ENCODE peak calls at places on chromosomes 11 and 22, in seven cellular contexts. T is activated CD4-positive, alpha-beta T cell treated with anti-CD3 and anti-CD28 coated beads for 24 hours; P is hippocampal formation; G is left lung; X is SHP77; Y is EL; I is substantia nigra. A is an unnamed sample.

GRCh38 chr11:8357891-8358566 is 94.4 kb upstream of the LMO1 start:
- DNase-seq in T (no peak), I (no peak), P (no peak), G (no peak), Y (no peak), X (no peak), A (no peak)

GRCh38 chr22:19817561-19818263 is 37.0 kb downstream of the GNB1L start:
- DNase-seq in Y (no peak), I (no peak), T (no peak), X (no peak), G (peak), P (no peak), A (no peak)

GRCh38 chr11:106156290-106156937 is 79.0 kb downstream of the AASDHPPT start:
- DNase-seq in T (no peak), G (no peak), P (peak), X (no peak), I (no peak), Y (peak), A (peak)

GRCh38 chr11:59680287-59681154 is 11.7 kb upstream of the PATL1 start:
- DNase-seq in X (peak), G (peak), T (peak), I (peak), Y (peak), P (no peak), A (peak)

GRCh38 chr22:19066531-19067271 is 55.5 kb downstream of the DGCR2 start:
- DNase-seq in Y (peak), T (no peak), P (no peak), I (no peak), G (no peak), X (no peak), A (peak)

GRCh38 chr11:39412117-39412516 is 2047.3 kb downstream of the LRRC4C start:
- DNase-seq in T (no peak), X (no peak), G (no peak), P (peak), Y (no peak), I (no peak), A (no peak)

GRCh38 chr11:12777208-12777874 is 103.1 kb downstream of the TEAD1 start:
- DNase-seq in I (no peak), X (no peak), P (no peak), G (no peak), Y (peak), T (no peak), A (peak)

GRCh38 chr11:111386611-111387150 is 7.6 kb upstream of the POU2AF1 start:
- DNase-seq in P (no peak), Y (no peak), X (no peak), T (no peak), I (no peak), G (no peak), A (no peak)

GRCh38 chr11:9601041-9601875 is 27.8 kb downstream of the WEE1 start:
- DNase-seq in P (peak), X (no peak), T (peak), Y (peak), I (no peak), G (no peak), A (peak)

GRCh38 chr22:22886546-22886945 is 1.1 kb upstream of the IGLL5 start:
- DNase-seq in I (no peak), T (no peak), P (no peak), X (no peak), Y (no peak), G (no peak), A (no peak)

GRCh38 chr11:116509566-116509965 is 263.2 kb downstream of the BUD13 start:
- DNase-seq in P (no peak), Y (no peak), X (no peak), I (no peak), T (no peak), G (no peak), A (no peak)

GRCh38 chr11:73334244-73335203 is 26.4 kb downstream of the ARHGEF17 start:
- DNase-seq in P (no peak), I (no peak), T (no peak), Y (peak), G (peak), X (no peak), A (peak)

GRCh38 chr22:50293441-50294318 is 13.8 kb downstream of the PLXNB2 start:
- DNase-seq in I (no peak), X (no peak), Y (peak), G (peak), T (no peak), P (no peak), A (peak)

GRCh38 chr22:49427941-49428340 is 399.7 kb downstream of the BRD1 start:
- DNase-seq in Y (no peak), I (no peak), P (no peak), G (no peak), T (no peak), X (no peak), A (no peak)

GRCh38 chr11:126443120-126443519 is 87.6 kb downstream of the ST3GAL4 start:
- DNase-seq in G (no peak), Y (no peak), I (no peak), T (no peak), P (no peak), X (peak), A (no peak)

GRCh38 chr22:32444068-32444467 is 20.2 kb downstream of the BPIFC start:
- DNase-seq in I (no peak), T (no peak), X (peak), P (no peak), Y (no peak), G (no peak), A (no peak)

GRCh38 chr11:37026326-37026725 is 428.3 kb upstream of the RAG2 start:
- DNase-seq in T (no peak), X (no peak), I (no peak), P (no peak), Y (no peak), G (no peak), A (no peak)

GRCh38 chr11:13137778-13138400 is 128.8 kb downstream of the RASSF10 start:
- DNase-seq in T (no peak), X (no peak), G (no peak), I (no peak), Y (peak), P (no peak), A (peak)

GRCh38 chr22:17878970-17879369 is 104.7 kb upstream of the BID start:
- DNase-seq in I (no peak), X (no peak), P (no peak), Y (no peak), G (no peak), T (no peak), A (peak)

GRCh38 chr11:72041364-72042058 is 38.8 kb downstream of the NUMA1 start:
- DNase-seq in X (peak), Y (peak), I (peak), G (peak), P (peak), T (peak), A (peak)

GRCh38 chr11:17354070-17354924 is 2.7 kb downstream of the NCR3LG1 start:
- DNase-seq in X (peak), P (peak), I (no peak), G (peak), Y (peak), T (peak), A (peak)

GRCh38 chr22:35606916-35607315 is 10.2 kb downstream of the MB start:
- DNase-seq in X (no peak), Y (no peak), G (no peak), I (no peak), P (no peak), T (no peak), A (no peak)

GRCh38 chr11:12556788-12557384 is 117.3 kb upstream of the TEAD1 start:
- DNase-seq in P (no peak), G (peak), Y (peak), X (no peak), T (no peak), I (no peak), A (peak)

GRCh38 chr11:102453286-102453797 is 777 bp upstream of the TMEM123 start:
- DNase-seq in T (peak), I (no peak), G (no peak), P (peak), X (no peak), Y (no peak), A (no peak)

GRCh38 chr11:120786206-120786735 is 237.6 kb upstream of the TBCEL start:
- DNase-seq in I (no peak), G (no peak), T (no peak), P (no peak), Y (no peak), X (no peak), A (no peak)

GRCh38 chr11:44784784-44785183 is 58.0 kb downstream of the TSPAN18 start:
- DNase-seq in I (no peak), T (no peak), Y (no peak), X (no peak), G (no peak), P (no peak), A (no peak)

GRCh38 chr11:31800398-31801265 is 10.5 kb downstream of the PAX6 start:
- DNase-seq in G (no peak), X (no peak), T (no peak), P (no peak), Y (no peak), I (no peak), A (no peak)

GRCh38 chr11:61959678-61960077 is 7.8 kb downstream of the FTH1 start:
- DNase-seq in G (peak), Y (no peak), T (no peak), P (no peak), X (no peak), I (no peak), A (no peak)

GRCh38 chr11:8248786-8249185 is 14.9 kb downstream of the LMO1 start:
- DNase-seq in Y (no peak), I (no peak), X (no peak), P (no peak), G (no peak), T (no peak), A (no peak)

GRCh38 chr11:15889972-15890371 is 466.4 kb downstream of the SOX6 start:
- DNase-seq in I (no peak), G (no peak), T (no peak), P (no peak), X (no peak), Y (peak), A (no peak)

GRCh38 chr11:44290206-44290605 is 19.7 kb downstream of the ALX4 start:
- DNase-seq in Y (peak), X (no peak), G (no peak), I (no peak), P (no peak), T (no peak), A (peak)

GRCh38 chr11:7457211-7457610 is 28.1 kb upstream of the OLFML1 start:
- DNase-seq in T (no peak), X (no peak), Y (peak), I (no peak), P (no peak), G (no peak), A (peak)

GRCh38 chr11:46912526-46913150 is 5.7 kb downstream of the LRP4 start:
- DNase-seq in T (no peak), I (no peak), P (no peak), Y (no peak), G (peak), X (peak), A (no peak)

GRCh38 chr11:44190883-44191230 is 95.4 kb downstream of the EXT2 start:
- DNase-seq in G (no peak), Y (peak), I (no peak), T (no peak), P (no peak), X (no peak), A (peak)